ENCODE peak calls at places on chromosomes 1 and 21, in four cellular contexts. P is HCT116, I is HFF-Myc, J is iPS DF 6.9. B is an unnamed sample.
A peak's percentile ranks its signal among the peaks of the same experiment; 100 is the strongest.

GRCh38 chr1:111738436-111739221 is 566 bp downstream of the INKA2 start:
- DNase-seq in I (no peak), J (no peak), P (peak; percentile 49), B (no peak)

GRCh38 chr21:26001356-26001755 is 169.2 kb downstream of the APP start:
- DNase-seq in J (no peak), P (no peak), I (no peak), B (no peak)

GRCh38 chr1:161933592-161934277 is 89.9 kb downstream of the OLFML2B start:
- DNase-seq in I (no peak), P (no peak), J (no peak), B (no peak)

GRCh38 chr1:180236698-180237509 is 6.8 kb downstream of the LHX4 start:
- DNase-seq in J (no peak), P (no peak), I (no peak), B (no peak)

GRCh38 chr1:159448181-159448580 is 8.7 kb downstream of the OR10J1 start:
- DNase-seq in I (no peak), J (no peak), P (no peak), B (no peak)

GRCh38 chr1:61659061-61659460 is 65.9 kb downstream of the TM2D1 start:
- DNase-seq in I (no peak), J (no peak), P (no peak), B (no peak)

GRCh38 chr1:71413441-71414170 is 332.8 kb upstream of the ZRANB2 start:
- DNase-seq in P (no peak), J (no peak), I (no peak), B (peak; percentile 33)

GRCh38 chr1:41663671-41664400 is 179.4 kb upstream of the EDN2 start:
- DNase-seq in P (no peak), J (no peak), I (no peak), B (no peak)

GRCh38 chr1:37047487-37047886 is 13.2 kb upstream of the GRIK3 start:
- DNase-seq in J (no peak), I (no peak), P (no peak), B (no peak)

GRCh38 chr1:67683736-67684525 is 1.1 kb upstream of the GADD45A start:
- DNase-seq in J (no peak), I (no peak), P (no peak), B (no peak)

GRCh38 chr1:51673279-51673678 is 56.4 kb downstream of the OSBPL9 start:
- DNase-seq in I (no peak), P (no peak), J (no peak), B (no peak)

GRCh38 chr1:81877940-81878339 is 77.2 kb downstream of the ADGRL2 start:
- DNase-seq in I (no peak), P (no peak), J (no peak), B (no peak)

GRCh38 chr1:227723474-227723873 is 11.6 kb downstream of the JMJD4 start:
- DNase-seq in I (peak; percentile 19), J (no peak), P (no peak), B (no peak)

GRCh38 chr21:31772674-31773555 is 41.0 kb upstream of the SCAF4 start:
- DNase-seq in I (no peak), P (no peak), J (no peak), B (no peak)

GRCh38 chr1:153728305-153729066 is 636 bp downstream of the INTS3 start:
- DNase-seq in J (no peak), P (no peak), I (no peak), B (no peak)

GRCh38 chr1:31627301-31627929 is 9.9 kb downstream of the HCRTR1 start:
- DNase-seq in I (no peak), P (no peak), J (no peak), B (no peak)

GRCh38 chr1:201171063-201172036 is 17.1 kb upstream of the TMEM9 start:
- DNase-seq in J (no peak), P (peak; percentile 46), I (no peak), B (no peak)

GRCh38 chr1:35264861-35265260 is 3.6 kb upstream of the ZMYM4 start:
- DNase-seq in P (no peak), J (no peak), I (peak; percentile 19), B (no peak)
- H3K4me3 ChIP-seq in P (no peak overlapping the region), J (no peak overlapping the region), I (no peak overlapping the region), B (no peak overlapping the region)

DNA sequence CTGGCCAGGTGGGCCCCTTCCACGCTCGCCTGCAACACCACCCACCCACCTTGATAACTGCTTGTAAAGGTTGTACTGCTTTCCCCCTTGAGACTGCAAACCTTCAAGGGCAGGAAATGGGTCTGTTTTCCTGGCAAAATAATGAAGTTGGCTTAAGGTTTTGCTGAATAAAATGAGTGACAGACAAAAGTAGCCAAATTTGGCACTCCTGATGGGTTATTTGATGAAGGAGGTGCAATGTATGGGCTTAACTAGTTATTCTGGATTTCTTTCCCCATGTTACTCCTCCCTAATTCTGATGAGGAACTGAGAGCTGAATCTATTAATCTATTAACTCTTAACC is 14.6 kb upstream of the HLCS start:
- DNase-seq in P (no peak), J (no peak), I (no peak), B (no peak)
- H3K4me3 ChIP-seq in P (peak overlapping the region; percentile 48), J (peak overlapping the region; percentile 54), I (peak overlapping the region; percentile 39), B (peak overlapping the region; percentile 28)

GRCh38 chr1:193033610-193034009 is 25.6 kb downstream of the UCHL5 start:
- DNase-seq in I (no peak), P (no peak), J (no peak), B (no peak)

GRCh38 chr1:193031431-193031830 is 27.7 kb downstream of the UCHL5 start:
- DNase-seq in J (no peak), P (no peak), I (no peak), B (no peak)

GRCh38 chr1:193040011-193040410 is 19.1 kb downstream of the UCHL5 start:
- DNase-seq in P (no peak), J (no peak), I (no peak), B (no peak)

DNA sequence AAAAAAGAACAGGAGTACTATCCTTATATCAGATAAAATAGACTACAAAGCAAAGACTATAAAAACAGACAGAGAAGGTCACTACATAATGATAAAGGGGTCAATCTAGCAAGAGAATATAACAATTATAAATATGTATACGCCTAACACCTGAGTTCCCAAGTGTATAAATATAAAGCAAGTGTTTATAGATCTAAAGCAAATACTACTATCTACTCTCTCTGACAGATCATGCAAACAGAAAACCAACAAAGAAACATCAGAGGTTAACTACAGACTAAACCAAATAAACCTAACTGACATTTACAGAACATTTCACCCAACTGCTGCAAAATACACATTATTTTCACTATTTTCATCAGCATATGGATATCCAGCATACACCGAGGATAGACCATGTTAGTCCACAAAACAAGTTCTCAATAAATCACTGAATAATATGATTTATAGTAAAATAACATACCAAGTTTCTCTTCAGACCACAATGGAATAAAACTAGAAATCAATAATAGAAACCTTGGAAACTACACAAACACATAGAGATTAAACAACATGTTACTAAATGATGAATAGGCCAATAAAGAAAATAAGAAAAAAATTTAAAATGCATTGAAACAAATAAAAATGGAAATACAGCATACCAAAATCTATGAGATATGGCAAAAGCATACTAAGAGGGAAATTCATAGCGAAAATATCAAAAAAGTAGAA is 22.7 kb downstream of the UCHL5 start:
- DNase-seq in I (no peak), J (no peak), P (no peak), B (no peak)
- H3K4me3 ChIP-seq in I (no peak overlapping the region), J (no peak overlapping the region), P (no peak overlapping the region), B (no peak overlapping the region)

DNA sequence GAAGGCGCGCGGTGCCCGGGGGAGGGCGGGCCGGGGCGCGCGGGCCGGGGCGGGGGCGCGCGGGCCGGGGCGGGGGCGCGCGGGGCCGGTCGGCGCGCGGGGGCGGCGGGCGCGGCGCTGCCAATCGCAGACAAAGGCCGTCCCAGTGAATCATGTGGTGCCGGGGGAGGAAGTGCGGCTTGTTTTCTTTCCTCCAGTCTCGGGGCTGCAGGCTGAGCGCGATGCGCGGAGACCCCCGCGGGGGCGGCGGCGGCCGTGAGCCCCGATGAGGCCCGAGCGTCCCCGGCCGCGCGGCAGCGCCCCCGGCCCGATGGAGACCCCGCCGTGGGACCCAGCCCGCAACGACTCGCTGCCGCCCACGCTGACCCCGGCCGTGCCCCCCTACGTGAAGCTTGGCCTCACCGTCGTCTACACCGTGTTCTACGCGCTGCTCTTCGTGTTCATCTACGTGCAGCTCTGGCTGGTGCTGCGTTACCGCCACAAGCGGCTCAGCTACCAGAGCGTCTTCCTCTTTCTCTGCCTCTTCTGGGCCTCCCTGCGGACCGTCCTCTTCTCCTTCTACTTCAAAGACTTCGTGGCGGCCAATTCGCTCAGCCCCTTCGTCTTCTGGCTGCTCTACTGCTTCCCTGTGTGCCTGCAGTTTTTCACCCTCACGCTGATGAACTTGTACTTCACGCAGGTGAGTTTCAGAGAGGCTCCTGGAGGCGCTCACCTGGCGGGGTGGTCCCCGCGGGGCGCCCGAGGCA is at the start of gene GPR137B:
- DNase-seq in P (no peak), J (no peak), I (no peak), B (no peak)
- H3K4me3 ChIP-seq in P (peak within 1 kb of the TSS; percentile 67), J (peak within 1 kb of the TSS; percentile 66), I (peak within 1 kb of the TSS; percentile 68), B (peak within 1 kb of the TSS; percentile 71)

DNA sequence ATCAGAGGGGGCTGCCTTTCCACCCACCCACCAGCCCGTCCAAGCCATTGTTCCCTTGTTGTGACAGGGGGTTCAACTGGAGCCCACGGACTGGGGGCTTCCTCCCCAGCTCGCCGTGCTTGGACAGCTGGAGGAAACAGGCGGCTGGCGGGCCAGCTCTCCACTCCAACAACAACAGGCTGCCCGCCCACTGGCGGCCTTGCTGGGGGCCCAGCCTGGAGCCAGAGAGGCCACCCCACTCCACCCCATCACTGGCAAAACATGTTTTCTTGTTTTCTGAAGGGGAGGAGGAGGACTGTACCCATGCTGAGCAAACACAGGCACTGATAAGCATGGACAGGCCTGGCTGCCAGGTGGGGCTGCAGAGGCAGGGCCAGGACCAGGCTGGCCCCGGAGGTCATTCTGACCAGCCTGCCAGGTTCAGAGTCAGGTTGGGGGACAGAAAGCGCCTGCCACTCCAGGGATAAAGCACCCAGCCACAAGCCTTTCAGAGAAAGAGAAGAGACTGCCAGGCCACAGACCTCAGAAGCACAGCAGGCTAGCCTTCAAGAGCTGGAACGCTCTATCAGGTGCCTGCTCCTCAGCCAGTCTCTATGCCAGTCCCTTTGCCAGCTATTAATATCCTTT is 32.8 kb downstream of the GJA4 start:
- DNase-seq in P (no peak), J (no peak), I (no peak), B (no peak)
- H3K4me3 ChIP-seq in P (no peak overlapping the region), J (no peak overlapping the region), I (no peak overlapping the region), B (no peak overlapping the region)